ENCODE peak calls at places on chromosomes 12 and 14, in four cellular contexts. I is activated CD4-positive, alpha-beta T cell treated with anti-CD3 and anti-CD28 coated beads, Interleukin-2, amount 50 U/mL, for 4 hours; B is heart left ventricle; A is neuronal stem cell. V is an unnamed sample.

GRCh38 chr14:76834296-76834695 is 8.1 kb downstream of the LRRC74A start:
- DNase-seq in A (no peak), I (no peak), B (no peak), V (no peak)

GRCh38 chr12:107411792-107412535 is 273.6 kb upstream of the PWP1 start:
- DNase-seq in A (no peak), B (no peak), I (no peak), V (no peak)

GRCh38 chr12:6372403-6373003 is 2.9 kb downstream of the SCNN1A start:
- DNase-seq in I (no peak), B (no peak), A (no peak), V (no peak)

GRCh38 chr12:55694651-55695050 is 13.1 kb downstream of the ITGA7 start:
- DNase-seq in B (no peak), I (no peak), A (no peak), V (no peak)

GRCh38 chr12:100799770-100800169 is 5.2 kb downstream of the ANO4 start:
- DNase-seq in I (no peak), A (no peak), B (no peak), V (no peak)

GRCh38 chr12:52321433-52321832 is 235 bp upstream of the KRT83 start:
- DNase-seq in I (no peak), B (no peak), A (no peak), V (no peak)

GRCh38 chr14:74425525-74426201 is 347 bp downstream of the SYNDIG1L start:
- DNase-seq in B (no peak), I (peak; percentile 29), A (peak; percentile 78), V (peak; percentile 15)

GRCh38 chr12:76764856-76765255 is 941 bp downstream of the ZDHHC17 start:
- DNase-seq in A (no peak), I (no peak), B (no peak), V (peak; percentile 1)

GRCh38 chr12:124550123-124551089 is 17.0 kb downstream of the NCOR2 start:
- DNase-seq in A (no peak), I (no peak), B (no peak), V (no peak)

GRCh38 chr12:9742665-9743064 is 9.8 kb upstream of the CLECL1 start:
- DNase-seq in A (no peak), B (no peak), I (no peak), V (no peak)

GRCh38 chr12:62533755-62534107 is 67.1 kb downstream of the MON2 start:
- DNase-seq in I (no peak), A (no peak), B (no peak), V (no peak)

GRCh38 chr12:67018105-67018504 is 251.1 kb upstream of the CAND1 start:
- DNase-seq in I (no peak), B (no peak), A (no peak), V (no peak)

GRCh38 chr12:97960741-97961608 is 498.4 kb downstream of the RMST start:
- DNase-seq in A (peak; percentile 36), I (no peak), B (no peak), V (no peak)

GRCh38 chr12:96219700-96220206 is 25.6 kb downstream of the ELK3 start:
- DNase-seq in I (no peak), B (no peak), A (no peak), V (no peak)

GRCh38 chr12:127722651-127723050 is 544.3 kb upstream of the TMEM132C start:
- DNase-seq in B (no peak), I (no peak), A (no peak), V (no peak)

GRCh38 chr12:45540661-45541341 is 188.7 kb upstream of the ARID2 start:
- DNase-seq in A (no peak), I (no peak), B (no peak), V (no peak)

GRCh38 chr14:102620413-102620812 is 28.0 kb downstream of the RCOR1 start:
- DNase-seq in A (no peak), I (no peak), B (no peak), V (no peak)

GRCh38 chr12:2547273-2548044 is 247.3 kb upstream of the FKBP4 start:
- DNase-seq in I (no peak), B (no peak), A (no peak), V (no peak)

GRCh38 chr14:100159107-100159864 is at the start of gene DEGS2:
- DNase-seq in I (peak; percentile 51), A (no peak), B (no peak), V (peak; percentile 38)

GRCh38 chr14:65866906-65867305 is 454.4 kb downstream of the FUT8 start:
- DNase-seq in A (no peak), I (no peak), B (no peak), V (no peak)

GRCh38 chr12:102063066-102063465 is 1.3 kb upstream of the WASHC3 start:
- DNase-seq in B (no peak), A (no peak), I (no peak), V (no peak)

GRCh38 chr12:105157598-105157997 is 50.1 kb downstream of the WASHC4 start:
- DNase-seq in I (no peak), A (no peak), B (no peak), V (no peak)

GRCh38 chr12:92300781-92301180 is 155.1 kb upstream of the BTG1 start:
- DNase-seq in I (no peak), A (no peak), B (no peak), V (no peak)

GRCh38 chr12:49794811-49795653 is 33.2 kb downstream of the NCKAP5L start:
- DNase-seq in I (no peak), A (no peak), B (no peak), V (no peak)

GRCh38 chr12:11855993-11856374 is 206.5 kb downstream of the ETV6 start:
- DNase-seq in I (no peak), B (no peak), A (no peak), V (no peak)

V was measured in effector memory CD4-positive, alpha-beta T cell.